ENCODE peak calls at places on chromosomes 2 and 18, in seven cellular contexts. S, U, V, N, O, K and H are unnamed samples.

GRCh38 chr2:84888401-84889276 is 7.8 kb upstream of the TRABD2A start:
- DNase-seq in S (peak; percentile 82), U (no peak), V (peak; percentile 49), N (peak; percentile 52), O (no peak), K (no peak), H (peak; percentile 83)

GRCh38 chr2:146837857-146838256 is 1007.0 kb upstream of the ACVR2A start:
- DNase-seq in S (no peak), U (no peak), V (no peak), N (no peak), O (no peak), K (no peak), H (no peak)

GRCh38 chr2:54411801-54412354 is 44.2 kb upstream of the SPTBN1 start:
- DNase-seq in S (no peak), U (no peak), V (no peak), N (no peak), O (no peak), K (no peak), H (no peak)

GRCh38 chr18:45670281-45670962 is 53.6 kb upstream of the SLC14A1 start:
- DNase-seq in S (peak; percentile 85), U (no peak), V (no peak), N (no peak), O (no peak), K (no peak), H (no peak)

GRCh38 chr2:861655-862355 is 88.8 kb upstream of the SNTG2 start:
- DNase-seq in S (no peak), U (no peak), V (no peak), N (no peak), O (no peak), K (no peak), H (no peak)

GRCh38 chr18:34809697-34810096 is 99.6 kb downstream of the DTNA start:
- DNase-seq in S (peak; percentile 79), U (peak; percentile 56), V (peak; percentile 30), N (no peak), O (peak; percentile 88), K (peak; percentile 50), H (no peak)

GRCh38 chr2:86298411-86299390 is 38.7 kb downstream of the REEP1 start:
- DNase-seq in S (peak; percentile 40), U (peak; percentile 55), V (peak; percentile 50), N (no peak), O (peak; percentile 56), K (no peak), H (no peak)

GRCh38 chr2:172438741-172439508 is 11.5 kb downstream of the ITGA6 start:
- DNase-seq in S (peak; percentile 70), U (no peak), V (no peak), N (no peak), O (no peak), K (peak; percentile 75), H (no peak)

GRCh38 chr2:221429741-221430491 is 142.2 kb downstream of the EPHA4 start:
- DNase-seq in S (peak; percentile 41), U (no peak), V (no peak), N (no peak), O (no peak), K (no peak), H (no peak)

GRCh38 chr2:116141891-116142474 is 1672.5 kb upstream of the DDX18 start:
- DNase-seq in S (no peak), U (no peak), V (no peak), N (no peak), O (no peak), K (no peak), H (no peak)

GRCh38 chr2:17035010-17035409 is 369.4 kb upstream of the CYRIA start:
- DNase-seq in S (peak; percentile 71), U (no peak), V (no peak), N (no peak), O (no peak), K (no peak), H (no peak)

GRCh38 chr18:62925031-62925688 is 209.8 kb downstream of the PHLPP1 start:
- DNase-seq in S (peak; percentile 56), U (no peak), V (no peak), N (no peak), O (no peak), K (no peak), H (no peak)

GRCh38 chr2:237818066-237818473 is 19.5 kb downstream of the RBM44 start:
- DNase-seq in S (peak; percentile 91), U (no peak), V (peak; percentile 23), N (no peak), O (no peak), K (no peak), H (no peak)

GRCh38 chr2:224925822-224926124 is 116.5 kb downstream of the DOCK10 start:
- DNase-seq in S (peak; percentile 79), U (no peak), V (no peak), N (no peak), O (no peak), K (no peak), H (no peak)

GRCh38 chr18:58541137-58541788 is 87.6 kb downstream of the ALPK2 start:
- DNase-seq in S (peak; percentile 49), U (peak; percentile 59), V (no peak), N (peak; percentile 44), O (peak; percentile 81), K (peak; percentile 74), H (no peak)

GRCh38 chr2:1848599-1848995 is 104.3 kb upstream of the PXDN start:
- DNase-seq in S (no peak), U (no peak), V (no peak), N (no peak), O (no peak), K (no peak), H (no peak)

GRCh38 chr2:61398413-61398812 is 72.5 kb downstream of the USP34 start:
- DNase-seq in S (no peak), U (no peak), V (no peak), N (no peak), O (peak; percentile 38), K (no peak), H (no peak)

GRCh38 chr2:144705328-144706245 is 185.7 kb upstream of the ZEB2 start:
- DNase-seq in S (peak; percentile 56), U (no peak), V (no peak), N (no peak), O (no peak), K (no peak), H (no peak)

GRCh38 chr2:64204006-64204632 is 59.9 kb upstream of the PELI1 start:
- DNase-seq in S (peak; percentile 37), U (no peak), V (peak; percentile 57), N (peak; percentile 80), O (peak; percentile 28), K (no peak), H (no peak)

GRCh38 chr2:196331143-196331542 is 159.8 kb upstream of the STK17B start:
- DNase-seq in S (peak; percentile 94), U (no peak), V (peak; percentile 66), N (no peak), O (no peak), K (no peak), H (no peak)

GRCh38 chr2:196586511-196586991 is 53.0 kb upstream of the CCDC150 start:
- DNase-seq in S (peak; percentile 89), U (no peak), V (no peak), N (no peak), O (no peak), K (no peak), H (no peak)

GRCh38 chr2:166521155-166521554 is 27.1 kb upstream of the SCN7A start:
- DNase-seq in S (no peak), U (no peak), V (no peak), N (no peak), O (no peak), K (no peak), H (no peak)

GRCh38 chr2:119495948-119496347 is 28.3 kb downstream of the SCTR start:
- DNase-seq in S (no peak), U (no peak), V (no peak), N (no peak), O (no peak), K (no peak), H (no peak)

GRCh38 chr2:85120363-85120762 is 12.8 kb upstream of the TCF7L1 start:
- DNase-seq in S (no peak), U (no peak), V (no peak), N (no peak), O (no peak), K (no peak), H (no peak)

GRCh38 chr2:172155752-172156151 is 53.1 kb upstream of the DLX2 start:
- DNase-seq in S (no peak), U (no peak), V (no peak), N (no peak), O (no peak), K (no peak), H (no peak)

GRCh38 chr2:234158189-234158588 is 107.7 kb downstream of the SPP2 start:
- DNase-seq in S (no peak), U (no peak), V (no peak), N (no peak), O (no peak), K (no peak), H (no peak)

GRCh38 chr2:129606496-129607270 is 372.8 kb upstream of the RAB6C start:
- DNase-seq in S (no peak), U (no peak), V (no peak), N (no peak), O (peak; percentile 17), K (no peak), H (no peak)

GRCh38 chr18:37391698-37392548 is 173.7 kb downstream of the CELF4 start:
- DNase-seq in S (no peak), U (no peak), V (no peak), N (peak; percentile 59), O (no peak), K (no peak), H (no peak)

GRCh38 chr2:176080540-176081355 is 3.0 kb downstream of the EVX2 start:
- DNase-seq in S (peak; percentile 75), U (no peak), V (peak; percentile 69), N (no peak), O (peak; percentile 51), K (no peak), H (no peak)
- H3K4me3 ChIP-seq in S (peak overlapping the region; percentile 63), U (peak overlapping the region; percentile 30), V (peak overlapping the region; percentile 53), N (no peak overlapping the region), O (peak overlapping the region; percentile 48), K (no peak overlapping the region), H (no peak overlapping the region)

DNA sequence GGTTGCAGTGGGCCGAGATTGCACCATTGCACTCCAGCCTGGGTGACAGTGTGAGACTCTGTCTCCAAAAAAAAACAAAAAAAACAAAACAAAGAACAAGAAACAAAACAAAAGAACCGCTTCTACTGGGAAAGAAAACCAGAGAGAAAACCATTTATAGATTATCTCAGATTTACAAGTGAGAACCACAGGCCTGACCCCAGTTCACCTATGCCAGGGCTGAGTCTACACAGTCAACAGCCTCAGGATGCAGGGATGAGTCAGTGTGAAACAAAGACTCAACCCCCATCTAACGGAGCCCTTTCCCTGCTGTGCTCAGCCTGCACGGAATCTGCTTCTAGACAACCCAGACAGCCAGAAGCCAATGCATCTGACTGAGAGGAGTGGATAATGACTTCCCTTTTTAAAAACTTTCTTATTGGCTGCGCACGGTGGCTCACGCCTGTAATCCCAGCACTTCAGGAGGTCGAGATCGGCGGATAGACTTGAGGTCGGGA is 25.5 kb upstream of the YWHAQ start:
- DNase-seq in S (peak; percentile 98), U (peak; percentile 49), V (no peak), N (no peak), O (no peak), K (no peak), H (no peak)
- TF ChIP-seq EZH2phosphoT487 in S (no peak), U (no peak), V (no peak), N (no peak), O (no peak), K (no peak), H (no peak)

GRCh38 chr2:52960891-52961290 is 806.7 kb upstream of the CHAC2 start:
- DNase-seq in S (no peak), U (peak; percentile 20), V (no peak), N (no peak), O (no peak), K (no peak), H (no peak)
- H2AFZ ChIP-seq in S (no peak overlapping the region), U (no peak overlapping the region), V (no peak overlapping the region), N (no peak overlapping the region), O (no peak overlapping the region), K (no peak overlapping the region), H (no peak overlapping the region)

GRCh38 chr18:3623769-3624545 is 174.0 kb downstream of the TGIF1 start:
- DNase-seq in S (peak; percentile 98), U (peak; percentile 93), V (peak; percentile 85), N (no peak), O (peak; percentile 83), K (peak; percentile 96), H (no peak)
- H3K4me3 ChIP-seq in S (peak overlapping the region; percentile 68), U (no peak overlapping the region), V (no peak overlapping the region), N (no peak overlapping the region), O (peak overlapping the region; percentile 7), K (peak overlapping the region; percentile 31), H (no peak overlapping the region)